ENCODE peak calls at places on chromosomes 16 and 17, in ten cellular contexts. D is CD8-positive, alpha-beta T cell; E is fibroblast of lung; U is RWPE1; C is IMR-90; L is sigmoid colon; T is HCT116; A is progenitor cell of endocrine pancreas; S is prostate gland; Z is uterus. M is an unnamed sample.

GRCh38 chr17:43588121-43588520 is 42.0 kb upstream of the ETV4 start:
- DNase-seq in S (no peak), Z (no peak), A (no peak), U (no peak), D (no peak), L (no peak), E (no peak), C (no peak), T (no peak), M (no peak)

GRCh38 chr16:30006659-30007377 is 4.0 kb downstream of the DOC2A start:
- DNase-seq in U (no peak), A (no peak), Z (no peak), L (no peak), D (no peak), C (no peak), S (no peak), E (no peak), T (no peak), M (no peak)

GRCh38 chr17:75877752-75878173 is 618 bp downstream of the TRIM47 start:
- DNase-seq in S (peak; percentile 58), A (peak; percentile 62), L (peak; percentile 88), Z (peak; percentile 80), U (peak; percentile 51), T (no peak), C (peak; percentile 71), E (peak; percentile 57), D (peak; percentile 73), M (peak; percentile 61)

GRCh38 chr16:88854306-88855111 is 2.2 kb downstream of the GALNS start:
- DNase-seq in C (no peak), A (no peak), E (no peak), S (no peak), U (no peak), L (no peak), D (peak; percentile 48), T (no peak), Z (no peak), M (no peak)

GRCh38 chr17:20191066-20191465 is 181.9 kb downstream of the SPECC1 start:
- DNase-seq in Z (no peak), L (no peak), C (peak; percentile 98), T (no peak), A (no peak), U (peak; percentile 41), E (peak; percentile 98), S (no peak), D (no peak), M (no peak)

GRCh38 chr17:41519501-41520224 is 973 bp upstream of the KRT15 start:
- DNase-seq in U (peak; percentile 88), A (no peak), L (no peak), D (no peak), S (peak; percentile 73), C (no peak), E (no peak), Z (no peak), T (no peak), M (no peak)

GRCh38 chr16:61829631-61830030 is 206.6 kb downstream of the CDH8 start:
- DNase-seq in C (no peak), D (no peak), A (no peak), Z (no peak), S (no peak), U (no peak), T (no peak), E (no peak), L (no peak), M (no peak)

GRCh38 chr17:49849711-49850610 is 2.1 kb upstream of the TAC4 start:
- DNase-seq in Z (no peak), S (no peak), E (no peak), D (no peak), U (no peak), T (no peak), L (peak; percentile 9), A (no peak), C (no peak), M (no peak)

DNA sequence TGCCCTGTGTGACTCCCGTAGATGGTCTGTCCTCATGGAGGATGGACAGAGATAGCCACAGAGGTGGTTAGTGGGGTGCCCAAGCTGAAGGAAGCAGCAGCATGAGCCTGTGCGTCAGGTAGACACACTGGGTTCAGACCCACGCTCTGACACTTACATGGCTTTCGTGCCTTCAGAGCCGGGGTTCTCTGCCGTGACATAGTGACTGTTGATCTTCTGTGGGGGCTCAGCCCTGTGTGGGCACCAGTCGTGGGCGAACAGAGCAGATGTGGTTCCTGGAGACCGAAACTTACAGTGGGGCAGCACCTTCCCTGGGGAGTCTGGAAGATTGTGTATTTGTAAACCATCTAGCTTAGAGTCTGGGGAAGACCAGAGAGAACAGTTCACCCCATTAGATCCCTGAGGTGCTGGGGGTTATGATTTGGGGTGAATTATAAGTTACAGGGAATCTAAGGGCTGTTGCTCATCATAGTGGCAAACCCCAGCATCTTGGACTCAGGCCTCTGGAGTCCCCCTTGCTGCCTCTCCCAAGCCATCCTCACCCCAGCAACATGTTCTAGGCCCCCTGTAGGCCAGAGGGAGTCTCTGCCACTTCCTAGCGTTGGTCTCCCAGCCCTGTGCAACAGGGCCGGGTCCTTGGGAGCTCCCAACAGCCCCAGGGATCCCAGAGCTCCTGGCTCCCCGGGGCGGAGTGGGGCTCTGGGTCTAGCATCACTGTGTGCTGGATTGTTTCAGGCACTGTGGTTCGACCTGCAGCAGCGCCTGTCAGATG is 28.6 kb downstream of the NECAB2 start:
- DNase-seq in T (no peak), S (no peak), L (no peak), D (no peak), U (no peak), A (no peak), E (no peak), C (no peak), Z (no peak), M (no peak)
- TF ChIP-seq CTCF in T (no peak), S (no peak), L (no peak), D (no peak), U (no peak), A (peak; percentile 14), E (no peak), C (no peak), Z (no peak), M (no peak)

GRCh38 chr16:66273644-66274334 is 92.7 kb upstream of the CDH5 start:
- DNase-seq in S (no peak), A (no peak), D (no peak), L (no peak), C (peak; percentile 54), E (peak; percentile 35), U (no peak), T (no peak), Z (no peak), M (no peak)
- TF ChIP-seq CTCF in S (no peak), A (no peak), D (no peak), L (no peak), C (peak; percentile 41), E (no peak), U (no peak), T (no peak), Z (no peak), M (peak; percentile 38)

GRCh38 chr17:81347437-81347836 is 47.8 kb upstream of the BAHCC1 start:
- DNase-seq in L (peak; percentile 65), U (no peak), E (no peak), C (no peak), A (no peak), D (no peak), Z (no peak), S (no peak), T (no peak), M (no peak)

GRCh38 chr17:81346090-81346907 is 49.0 kb upstream of the BAHCC1 start:
- DNase-seq in L (peak; percentile 100), C (peak; percentile 94), T (peak; percentile 93), A (peak; percentile 99), E (peak; percentile 96), Z (peak; percentile 99), U (peak; percentile 95), D (peak; percentile 96), S (peak; percentile 99), M (peak; percentile 95)

GRCh38 chr17:81346908-81347349 is 48.3 kb upstream of the BAHCC1 start:
- DNase-seq in T (no peak), A (no peak), U (no peak), S (no peak), Z (no peak), L (no peak), D (no peak), E (no peak), C (no peak), M (no peak)

GRCh38 chr17:81342700-81343070 is 47.6 kb upstream of the SLC38A10 start:
- DNase-seq in A (no peak), U (no peak), E (no peak), S (no peak), T (no peak), Z (no peak), D (no peak), C (no peak), L (peak; percentile 63), M (no peak)

DNA sequence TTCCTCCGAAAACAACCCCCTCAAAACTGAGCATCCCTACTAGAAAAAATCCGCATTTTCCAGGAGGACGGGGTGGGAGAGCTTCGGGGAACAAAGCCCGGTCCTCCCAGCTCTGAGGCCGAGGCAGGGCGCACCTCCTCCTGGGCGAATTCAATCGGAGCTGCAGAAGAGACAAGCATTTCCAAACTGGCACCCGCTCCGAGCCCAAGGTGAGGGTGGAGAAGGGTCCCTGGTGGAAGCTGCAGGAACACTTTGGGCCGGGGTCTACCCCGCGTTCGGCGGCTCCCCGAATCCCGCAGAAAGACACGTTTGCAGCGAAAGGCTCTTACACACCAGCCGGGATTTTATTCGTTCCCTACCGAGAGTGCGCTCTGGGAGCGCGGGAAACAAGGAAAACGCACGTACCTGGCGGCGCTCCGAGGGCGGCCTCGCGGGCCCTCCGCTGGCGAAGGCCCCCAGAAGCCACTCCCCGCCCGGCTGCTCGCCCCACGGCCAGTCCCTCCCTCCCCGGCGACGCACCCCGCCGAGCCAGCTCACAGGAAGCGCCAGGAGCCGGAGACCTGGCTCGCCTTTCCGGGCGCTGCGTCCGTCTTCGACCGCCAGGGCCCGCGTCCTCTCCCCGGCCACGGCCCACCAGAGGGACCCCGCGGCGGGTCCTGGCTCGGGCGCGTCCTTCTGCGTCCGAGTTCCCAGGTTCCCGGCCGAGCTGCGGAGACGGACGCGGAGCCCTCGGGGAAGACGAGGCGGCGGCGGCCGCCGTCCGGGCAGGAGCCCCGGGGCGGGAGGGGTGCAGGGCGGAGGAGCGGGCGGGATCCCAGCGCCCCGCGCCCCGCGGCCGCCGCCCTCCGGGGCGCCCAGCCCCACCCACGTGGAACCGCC is 49.8 kb upstream of the BAHCC1 start:
- DNase-seq in U (peak; percentile 78), A (peak; percentile 62), D (peak; percentile 41), C (peak; percentile 87), E (peak; percentile 87), T (no peak), S (peak; percentile 77), Z (peak; percentile 89), L (peak; percentile 97), M (peak; percentile 66)
- TF ChIP-seq CTCF in U (no peak), A (peak; percentile 46), D (no peak), C (peak; percentile 54), E (no peak), T (no peak), S (peak; percentile 33), Z (no peak), L (peak; percentile 42), M (peak; percentile 49)

DNA sequence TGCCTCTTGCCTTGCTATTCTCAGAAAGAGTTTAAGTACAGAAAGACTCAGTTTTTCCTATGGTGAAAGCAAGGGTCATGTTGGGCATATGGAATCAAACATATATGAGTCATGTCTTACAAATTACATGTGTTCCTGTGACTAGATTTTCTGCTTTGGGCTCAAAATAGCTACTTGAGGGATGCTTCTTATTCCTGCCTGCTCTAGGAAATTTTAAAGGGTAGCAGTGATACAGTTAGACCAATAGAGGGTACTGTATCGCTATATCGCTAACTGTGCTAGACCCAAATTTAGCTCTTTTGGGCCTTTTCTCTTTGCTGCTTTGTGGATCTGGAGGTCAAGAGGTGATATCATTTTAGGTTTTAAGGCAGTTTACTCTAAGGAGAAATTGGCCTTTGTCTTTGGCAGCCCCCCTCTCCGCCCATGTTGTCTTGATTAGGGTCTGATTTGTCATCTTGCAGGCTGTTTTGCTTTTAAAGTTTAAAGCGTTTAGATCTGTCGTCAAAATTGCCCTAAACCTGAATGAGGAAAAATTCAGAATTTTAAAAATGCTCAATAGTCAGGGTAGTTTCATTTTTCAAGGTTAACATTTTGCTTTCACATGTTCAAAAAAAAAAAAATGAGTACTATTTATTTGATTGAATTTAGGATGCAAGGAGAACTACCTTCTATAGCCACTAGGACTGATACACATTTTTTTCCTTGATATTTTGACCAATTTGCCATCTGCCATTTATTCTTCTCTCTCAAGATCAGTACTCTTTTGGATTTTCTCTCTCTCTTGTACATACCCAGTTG is 8.8 kb downstream of the NFATC3 start:
- DNase-seq in D (no peak), Z (no peak), U (no peak), S (no peak), L (no peak), A (no peak), C (peak; percentile 69), E (peak; percentile 67), T (no peak), M (no peak)
- TF ChIP-seq CTCF in D (peak; percentile 69), Z (peak; percentile 23), U (peak; percentile 7), S (peak; percentile 35), L (peak; percentile 29), A (peak; percentile 32), C (peak; percentile 54), E (peak; percentile 66), T (peak; percentile 46), M (peak; percentile 52)